ENCODE peak calls at places on chromosomes 2 and 18, in four cellular contexts. G is transverse colon, C is HCT116, K is pancreas. Y is an unnamed sample.

GRCh38 chr18:78660311-78660710 is 319.3 kb upstream of the SALL3 start:
- DNase-seq in G (no peak), C (no peak), K (no peak), Y (no peak)

GRCh38 chr2:58497189-58497588 is 256.1 kb upstream of the FANCL start:
- DNase-seq in C (no peak), G (no peak), K (no peak), Y (no peak)

GRCh38 chr2:236608308-236608564 is 38.6 kb downstream of the ACKR3 start:
- DNase-seq in G (no peak), C (no peak), K (no peak), Y (peak)

GRCh38 chr2:184780944-184781343 is 182.6 kb downstream of the ZNF804A start:
- DNase-seq in K (no peak), C (no peak), G (no peak), Y (no peak)

GRCh38 chr2:202841090-202841867 is 30.3 kb downstream of the ICA1L start:
- DNase-seq in C (no peak), K (no peak), G (no peak), Y (no peak)

GRCh38 chr2:120017201-120017600 is 4.3 kb downstream of the EPB41L5 start:
- DNase-seq in G (no peak), K (no peak), C (no peak), Y (no peak)

GRCh38 chr2:174931724-174932123 is 73.5 kb downstream of the CHN1 start:
- DNase-seq in K (no peak), C (no peak), G (no peak), Y (no peak)

GRCh38 chr18:49898421-49898820 is 85.1 kb upstream of the ACAA2 start:
- DNase-seq in G (peak), K (peak), C (peak), Y (peak)

GRCh38 chr18:21513741-21514140 is 86.8 kb downstream of the ESCO1 start:
- DNase-seq in G (no peak), K (no peak), C (no peak), Y (no peak)

GRCh38 chr2:127220102-127220806 is at the start of gene CYP27C1:
- DNase-seq in C (no peak), K (no peak), G (no peak), Y (no peak)

GRCh38 chr2:61044596-61044995 is 21.1 kb upstream of the SANBR start:
- DNase-seq in C (no peak), K (no peak), G (no peak), Y (no peak)

GRCh38 chr2:180203972-180204371 is 196.9 kb upstream of the CWC22 start:
- DNase-seq in C (no peak), K (no peak), G (no peak), Y (no peak)

GRCh38 chr2:163662141-163662780 is 73.5 kb downstream of the FIGN start:
- DNase-seq in G (no peak), K (no peak), C (no peak), Y (no peak)

GRCh38 chr2:151097118-151097517 is 164.5 kb downstream of the RBM43 start:
- DNase-seq in K (no peak), G (no peak), C (no peak), Y (no peak)

GRCh38 chr18:2903006-2903405 is 56.2 kb downstream of the EMILIN2 start:
- DNase-seq in K (no peak), C (no peak), G (peak), Y (peak)

GRCh38 chr2:209390839-209391238 is 33.0 kb upstream of the MAP2 start:
- DNase-seq in C (no peak), G (no peak), K (no peak), Y (no peak)

GRCh38 chr2:237451582-237452469 is 35.2 kb upstream of the MLPH start:
- DNase-seq in K (no peak), C (no peak), G (no peak), Y (no peak)

GRCh38 chr18:22848618-22849017 is 84.5 kb upstream of the RBBP8 start:
- DNase-seq in C (no peak), G (no peak), K (no peak), Y (no peak)

GRCh38 chr2:219021591-219021990 is 19.7 kb downstream of the CFAP65 start:
- DNase-seq in G (no peak), K (no peak), C (no peak), Y (no peak)

GRCh38 chr18:24446453-24446852 is 14.0 kb upstream of the HRH4 start:
- DNase-seq in C (no peak), G (no peak), K (no peak), Y (no peak)

GRCh38 chr18:22482948-22483347 is 65.2 kb upstream of the CTAGE1 start:
- DNase-seq in C (no peak), G (no peak), K (no peak), Y (no peak)

GRCh38 chr18:51168031-51168742 is 29.3 kb downstream of the MEX3C start:
- DNase-seq in G (no peak), C (no peak), K (no peak), Y (no peak)

GRCh38 chr2:32632089-32632488 is 4.2 kb downstream of the TTC27 start:
- DNase-seq in K (no peak), G (no peak), C (peak), Y (peak)

GRCh38 chr2:203225423-203226039 is 13.3 kb upstream of the CYP20A1 start:
- DNase-seq in K (no peak), G (no peak), C (peak), Y (no peak)

GRCh38 chr2:26735096-26735495 is 29.0 kb upstream of the SLC35F6 start:
- DNase-seq in G (no peak), K (no peak), C (no peak), Y (peak)

GRCh38 chr2:179460530-179460929 is 195.9 kb upstream of the SESTD1 start:
- DNase-seq in G (no peak), K (no peak), C (peak), Y (peak)

GRCh38 chr2:36455788-36456187 is 100.2 kb downstream of the CRIM1 start:
- DNase-seq in C (no peak), K (no peak), G (no peak), Y (no peak)

GRCh38 chr18:26646897-26647296 is 98.5 kb upstream of the KCTD1 start:
- DNase-seq in C (no peak), G (no peak), K (no peak), Y (no peak)

GRCh38 chr2:116833052-116833451 is 981.4 kb upstream of the DDX18 start:
- DNase-seq in K (no peak), G (no peak), C (no peak), Y (no peak)

GRCh38 chr2:20231632-20232031 is 6.7 kb upstream of the SDC1 start:
- DNase-seq in C (peak), G (peak), K (no peak), Y (peak)

GRCh38 chr18:59428018-59428417 is 69.0 kb upstream of the LMAN1 start:
- DNase-seq in K (no peak), G (no peak), C (no peak), Y (no peak)

GRCh38 chr18:30658306-30658705 is 384.2 kb downstream of the DSC3 start:
- DNase-seq in C (no peak), K (no peak), G (no peak), Y (no peak)

GRCh38 chr2:43201497-43201896 is 24.9 kb downstream of the ZFP36L2 start:
- DNase-seq in G (no peak), C (no peak), K (no peak), Y (no peak)

GRCh38 chr18:9885170-9886004 is at the start of gene TXNDC2:
- DNase-seq in G (no peak), K (no peak), C (no peak), Y (no peak)

GRCh38 chr18:75164479-75164878 is 44.5 kb downstream of the PTGR3 start:
- DNase-seq in C (no peak), K (no peak), G (no peak), Y (no peak)

GRCh38 chr2:190180313-190181065 is 118.0 kb upstream of the MSTN start:
- DNase-seq in G (peak), C (peak), K (peak), Y (no peak)
- TF ChIP-seq CTCF in G (peak), C (peak), K (no peak), Y (peak)

GRCh38 chr2:79189465-79189864 is 29.9 kb upstream of the REG3A start:
- DNase-seq in K (peak), G (no peak), C (no peak), Y (no peak)

GRCh38 chr2:79191816-79192215 is 32.3 kb upstream of the REG3A start:
- DNase-seq in C (no peak), G (no peak), K (no peak), Y (no peak)

DNA sequence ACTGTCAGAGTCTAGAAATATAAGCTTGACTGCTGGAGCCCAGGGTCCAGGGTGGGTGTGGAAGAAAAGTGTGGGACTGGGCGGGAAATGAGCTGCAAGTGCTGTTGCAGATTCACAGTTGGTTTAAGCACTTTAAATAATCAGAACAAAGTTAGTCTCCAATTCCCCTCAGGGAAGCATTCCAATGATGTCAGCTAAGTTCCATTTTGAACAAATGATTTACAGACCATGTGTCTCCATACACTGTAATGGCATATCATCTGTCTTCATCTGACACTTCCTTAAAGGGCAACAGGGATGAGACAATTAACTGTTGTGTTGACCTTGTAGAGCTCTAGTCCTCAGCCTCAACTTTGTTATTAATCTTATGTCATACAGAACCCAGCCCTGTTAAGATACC is 31.5 kb upstream of the REG3A start:
- DNase-seq in C (no peak), G (no peak), K (no peak), Y (no peak)
- H3K4me3 ChIP-seq in C (no peak), G (no peak), K (no peak), Y (no peak)

GRCh38 chr2:897091-897490 is 53.6 kb upstream of the SNTG2 start:
- DNase-seq in K (no peak), G (no peak), C (no peak), Y (no peak)
- TF ChIP-seq CTCF in K (no peak), G (no peak), C (no peak), Y (no peak)

DNA sequence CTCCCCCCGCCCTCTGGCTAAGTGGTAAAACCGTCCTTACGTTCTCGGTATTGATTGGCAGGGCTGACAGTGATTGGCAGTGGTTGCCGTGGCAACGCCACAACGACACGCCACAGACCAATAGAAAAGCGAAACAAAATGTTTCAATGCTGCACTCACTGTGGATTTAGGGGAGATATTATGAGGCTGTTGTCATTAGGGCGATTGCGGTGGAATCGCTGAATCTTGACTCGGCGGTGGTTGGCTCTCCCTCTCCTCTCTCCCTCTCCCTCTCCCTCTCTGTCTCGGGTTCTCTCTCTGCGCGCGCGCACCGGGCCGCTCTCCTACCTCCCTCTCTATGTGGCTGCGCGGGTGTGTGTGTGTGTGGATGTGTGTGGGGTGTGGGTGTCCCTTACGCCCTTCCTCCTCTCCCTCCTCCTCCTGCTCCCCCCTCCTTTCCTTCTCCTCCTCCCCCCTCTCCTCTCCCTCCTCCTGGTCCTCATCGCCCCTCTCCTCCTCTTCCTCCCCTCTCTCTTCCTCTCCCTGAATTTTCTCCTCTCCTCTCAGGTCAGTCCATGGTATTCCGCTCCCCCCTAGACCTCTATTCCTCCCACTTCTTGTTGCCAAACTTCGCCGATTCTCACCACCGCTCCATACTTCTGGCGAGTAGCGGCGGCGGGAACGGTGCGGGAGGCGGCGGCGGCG is at the start of gene SIX3:
- DNase-seq in G (peak), K (no peak), C (peak), Y (no peak)
- H3K4me3 ChIP-seq in G (no peak), K (no peak), C (peak), Y (no peak)

DNA sequence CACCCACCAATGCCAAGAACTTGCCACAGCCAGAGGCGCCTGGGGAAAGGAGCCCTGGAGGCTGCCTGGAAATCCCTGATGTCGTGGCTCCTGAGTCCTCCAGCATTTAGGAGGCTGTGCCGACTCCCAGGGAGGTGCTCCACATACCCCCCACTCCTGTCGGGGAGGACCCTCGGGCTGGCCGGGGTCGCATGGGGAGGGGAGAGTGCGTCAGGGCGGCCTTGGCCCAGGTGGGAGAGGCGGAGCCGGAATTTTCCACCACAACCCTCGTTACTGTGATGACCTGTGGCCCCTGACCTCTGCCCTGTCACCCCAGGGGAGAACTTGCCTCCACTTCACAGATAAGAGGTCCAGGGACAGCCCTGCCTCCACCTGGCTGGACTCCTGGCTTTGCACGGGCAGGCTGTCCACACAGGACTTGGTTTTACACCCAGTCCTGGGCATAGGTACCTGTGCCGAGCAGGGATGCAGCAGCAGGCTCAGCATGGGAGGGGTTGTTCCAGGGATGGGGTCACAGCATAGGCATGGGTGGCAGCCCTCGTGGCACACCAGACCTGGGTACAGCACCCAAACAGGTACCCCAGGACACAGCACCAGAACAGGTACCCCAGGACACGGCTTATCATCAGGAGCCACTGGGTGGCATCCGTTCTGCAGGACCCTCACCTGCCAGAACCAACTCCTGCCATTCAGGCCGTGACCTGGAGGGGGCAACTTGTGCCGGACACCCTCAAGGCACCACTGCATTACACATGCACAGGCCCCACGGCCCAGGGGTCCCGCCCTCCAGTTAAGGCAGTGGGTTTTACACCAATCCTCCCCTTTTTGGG is 12.3 kb upstream of the AGXT start:
- DNase-seq in C (peak), K (no peak), G (no peak), Y (no peak)
- TF ChIP-seq CTCF in C (peak), K (no peak), G (no peak), Y (peak)

DNA sequence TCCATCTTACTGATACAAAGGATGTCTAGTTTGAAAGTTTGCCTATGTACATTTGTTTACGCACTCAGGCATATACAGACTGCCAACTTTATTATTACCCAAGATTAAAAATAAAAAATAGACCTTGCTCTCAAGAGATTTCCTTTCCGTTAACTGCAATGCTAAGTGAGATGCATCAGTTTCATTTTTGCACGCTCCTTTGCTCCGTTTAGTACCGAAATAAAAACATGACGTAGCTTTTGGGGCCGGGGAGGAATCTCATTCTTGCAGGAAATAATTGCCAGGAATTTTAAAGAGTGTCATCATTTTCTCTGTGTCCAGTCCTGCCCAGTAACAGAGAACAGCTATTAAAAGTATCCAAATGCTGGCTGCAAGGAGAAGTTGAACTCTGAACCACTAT is 169.5 kb downstream of the SLC8A1 start:
- DNase-seq in C (no peak), K (no peak), G (no peak), Y (no peak)
- H3K4me3 ChIP-seq in C (no peak), K (no peak), G (no peak), Y (no peak)